ENCODE peak calls at places on chromosomes 13 and 19, in seven cellular contexts. Z is HFF-Myc; A is H4; J is activated CD4-positive, alpha-beta T cell treated with anti-CD3 and anti-CD28 coated beads, Interleukin-2, amount 10 ng/mL, durations not matched to agents 7 days and 5 days; H is A549; E is stimulated activated CD4-positive, alpha-beta T cell treated with anti-CD3 and anti-CD28 coated beads, Interleukin-1b, Interleukin-23, amount 100 ng/mL, for 24 hours; Y is upper lobe of right lung. R is an unnamed sample.

GRCh38 chr13:36681894-36682624 is 8.2 kb downstream of the SERTM1 start:
- DNase-seq in Z (no peak), A (no peak), J (no peak), H (no peak), E (no peak), Y (no peak), R (no peak)

GRCh38 chr19:5586300-5587070 is 18.7 kb upstream of the TINCR start:
- DNase-seq in Z (no peak), A (no peak), J (no peak), H (no peak), E (no peak), Y (no peak), R (no peak)

GRCh38 chr13:26985285-26985878 is 186.2 kb downstream of the USP12 start:
- DNase-seq in Z (peak; percentile 60), A (peak; percentile 76), J (peak; percentile 82), H (peak; percentile 77), E (peak; percentile 56), Y (no peak), R (peak; percentile 85)

GRCh38 chr19:53467138-53467502 is 413 bp upstream of the ZNF813 start:
- DNase-seq in Z (no peak), A (no peak), J (no peak), H (no peak), E (no peak), Y (no peak), R (no peak)

GRCh38 chr19:44476559-44477408 is 23.5 kb downstream of the ZNF180 start:
- DNase-seq in Z (no peak), A (peak; percentile 4), J (no peak), H (peak; percentile 66), E (no peak), Y (no peak), R (no peak)

GRCh38 chr13:33110713-33111413 is 94.6 kb downstream of the KL start:
- DNase-seq in Z (no peak), A (no peak), J (no peak), H (no peak), E (no peak), Y (no peak), R (no peak)

GRCh38 chr13:40895715-40896184 is 106.3 kb downstream of the SLC25A15 start:
- DNase-seq in Z (no peak), A (no peak), J (no peak), H (no peak), E (no peak), Y (no peak), R (no peak)

GRCh38 chr13:34459856-34460255 is 482.2 kb upstream of the NBEA start:
- DNase-seq in Z (no peak), A (no peak), J (no peak), H (no peak), E (no peak), Y (no peak), R (no peak)

GRCh38 chr19:45766293-45766918 is 2.6 kb downstream of the SIX5 start:
- DNase-seq in Z (no peak), A (no peak), J (no peak), H (no peak), E (no peak), Y (no peak), R (no peak)

GRCh38 chr19:47673426-47673825 is 39.8 kb upstream of the EHD2 start:
- DNase-seq in Z (no peak), A (no peak), J (no peak), H (no peak), E (no peak), Y (peak; percentile 20), R (no peak)

GRCh38 chr13:29954082-29955043 is 103.9 kb upstream of the UBL3 start:
- DNase-seq in Z (no peak), A (no peak), J (peak; percentile 59), H (no peak), E (no peak), Y (no peak), R (peak; percentile 75)

R was measured in activated CD8-positive, alpha-beta T cell treated with anti-CD3 and anti-CD28 coated beads, Interleukin-2, amount 10 ng/mL, durations not matched to agents 7 days and 5 days.